ENCODE peak calls at places on chromosomes 2 and 18, in ten cellular contexts. T is NCI-H2171; P is GM04504; U is NCI-H460; N is Daoy; S is cardiac muscle cell; F is cardiac fibroblast; K is tibial artery; Q is mucosa of descending colon; O is activated T-cell treated with anti-CD3 and anti-CD28 coated beads, Interleukin-2, amount 50 U/mL, for 72 hours. X is an unnamed sample.
A peak's percentile ranks its signal among the peaks of the same experiment; 100 is the strongest.

GRCh38 chr18:11327656-11328055 is 178.3 kb upstream of the PIEZO2 start:
- DNase-seq in T (no peak), P (no peak), U (no peak), N (no peak), S (no peak), F (peak; percentile 58), K (no peak), Q (no peak), O (no peak), X (peak; percentile 8)

GRCh38 chr2:84904151-84904550 is 1.3 kb upstream of the TMSB10 start:
- DNase-seq in T (no peak), P (no peak), U (no peak), N (no peak), S (no peak), F (no peak), K (no peak), Q (no peak), O (no peak), X (no peak)

GRCh38 chr18:71583291-71583690 is 960.9 kb downstream of the CBLN2 start:
- DNase-seq in T (no peak), P (no peak), U (no peak), N (peak; percentile 1), S (no peak), F (peak; percentile 9), K (no peak), Q (no peak), O (no peak), X (no peak)

GRCh38 chr2:144826105-144826504 is 306.2 kb upstream of the ZEB2 start:
- DNase-seq in T (no peak), P (no peak), U (no peak), N (no peak), S (no peak), F (no peak), K (no peak), Q (no peak), O (no peak), X (no peak)

GRCh38 chr2:174522553-174522952 is 35.7 kb upstream of the GPR155 start:
- DNase-seq in T (no peak), P (no peak), U (no peak), N (no peak), S (no peak), F (peak; percentile 26), K (no peak), Q (no peak), O (no peak), X (no peak)

GRCh38 chr2:28507806-28508764 is 12.2 kb downstream of the PLB1 start:
- DNase-seq in T (no peak), P (no peak), U (no peak), N (peak; percentile 61), S (no peak), F (peak; percentile 9), K (no peak), Q (peak; percentile 23), O (peak; percentile 30), X (no peak)

GRCh38 chr18:61618816-61619215 is 274.0 kb downstream of the RNF152 start:
- DNase-seq in T (no peak), P (no peak), U (no peak), N (no peak), S (no peak), F (no peak), K (no peak), Q (no peak), O (no peak), X (no peak)

GRCh38 chr2:3575534-3576324 is 669 bp downstream of the RPS7 start:
- DNase-seq in T (no peak), P (no peak), U (no peak), N (no peak), S (peak; percentile 23), F (peak; percentile 22), K (no peak), Q (peak; percentile 35), O (peak; percentile 13), X (no peak)

GRCh38 chr2:207558106-207558505 is 28.3 kb downstream of the CREB1 start:
- DNase-seq in T (no peak), P (peak; percentile 72), U (peak; percentile 91), N (peak; percentile 2), S (no peak), F (peak; percentile 63), K (no peak), Q (no peak), O (no peak), X (no peak)